ENCODE peak calls at places on chromosomes 16 and 17, in eight cellular contexts. F is stimulated activated CD8-positive, alpha-beta memory T cell treated with anti-CD3 and anti-CD28 coated beads, Interleukin-7, amount 100 ng/mL, for 24 hours; A is hepatic stellate cell; L is left colon; W is germinal center; M is KG1; P is NCI-H345; R is prostate gland. O is an unnamed sample.
A peak's percentile ranks its signal among the peaks of the same experiment; 100 is the strongest.

GRCh38 chr16:87395181-87395842 is 3.2 kb downstream of the MAP1LC3B start:
- DNase-seq in R (no peak), P (no peak), F (no peak), W (no peak), M (no peak), L (no peak), A (no peak), O (no peak)

GRCh38 chr17:74408262-74408661 is 23.6 kb upstream of the GPRC5C start:
- DNase-seq in L (no peak), P (no peak), M (no peak), R (no peak), W (no peak), A (no peak), F (no peak), O (no peak)

GRCh38 chr16:50419116-50419515 is 50.3 kb upstream of the BRD7 start:
- DNase-seq in W (no peak), R (no peak), F (no peak), L (no peak), A (no peak), M (no peak), P (no peak), O (no peak)

GRCh38 chr16:82078125-82078524 is 43.1 kb downstream of the HSD17B2 start:
- DNase-seq in A (no peak), P (no peak), L (no peak), R (no peak), W (no peak), F (no peak), M (no peak), O (no peak)

GRCh38 chr17:80847506-80848230 is 144.0 kb upstream of the CHMP6 start:
- DNase-seq in A (no peak), P (no peak), W (no peak), M (no peak), F (no peak), L (peak; percentile 81), R (no peak), O (no peak)

GRCh38 chr17:67990909-67991308 is 5.4 kb downstream of the C17orf58 start:
- DNase-seq in W (no peak), F (no peak), M (no peak), R (no peak), L (no peak), P (no peak), A (no peak), O (no peak)

GRCh38 chr16:13377143-13377542 is 475.7 kb downstream of the SHISA9 start:
- DNase-seq in A (no peak), F (no peak), M (no peak), R (no peak), W (no peak), L (no peak), P (peak; percentile 69), O (no peak)

GRCh38 chr17:36546418-36547093 is 1.8 kb downstream of the GGNBP2 start:
- DNase-seq in W (no peak), R (no peak), F (no peak), M (no peak), L (no peak), P (no peak), A (no peak), O (no peak)

GRCh38 chr17:362721-363120 is 10.1 kb upstream of the RPH3AL start:
- DNase-seq in F (no peak), M (no peak), P (no peak), W (no peak), L (no peak), A (no peak), R (no peak), O (no peak)

GRCh38 chr16:86661715-86662114 is 83.4 kb downstream of the FOXL1 start:
- DNase-seq in F (no peak), W (no peak), L (no peak), M (no peak), P (no peak), R (no peak), A (no peak), O (no peak)

GRCh38 chr17:37488009-37488604 is 1.6 kb upstream of the DUSP14 start:
- DNase-seq in F (no peak), P (peak; percentile 85), L (no peak), A (peak; percentile 92), W (no peak), M (no peak), R (peak; percentile 44), O (no peak)

GRCh38 chr17:76272541-76273434 is 7.6 kb downstream of the UBALD2 start:
- DNase-seq in R (no peak), F (no peak), P (no peak), W (no peak), A (no peak), M (no peak), L (peak; percentile 43), O (no peak)

GRCh38 chr16:57899771-57900661 is 70.9 kb downstream of the CNGB1 start:
- DNase-seq in F (peak; percentile 67), A (peak; percentile 58), L (peak; percentile 85), P (peak; percentile 62), R (peak; percentile 66), W (peak; percentile 56), M (peak; percentile 46), O (no peak)

GRCh38 chr17:12691173-12691572 is 25.5 kb downstream of the MYOCD start:
- DNase-seq in R (no peak), A (peak; percentile 40), L (no peak), M (no peak), F (no peak), P (no peak), W (no peak), O (no peak)

GRCh38 chr17:81046131-81046769 is 11.3 kb downstream of the BAIAP2 start:
- DNase-seq in M (no peak), W (no peak), A (no peak), F (no peak), L (no peak), P (no peak), R (no peak), O (no peak)

O was measured in caudate nucleus.